ENCODE peak calls at places on chromosome 3, in eight cellular contexts. L is right lobe of liver, M is GM12865, X is psoas muscle, B is heart left ventricle, G is thyroid gland, J is dorsolateral prefrontal cortex, E is kidney. W is an unnamed sample.

GRCh38 chr3:115937054-115937453 is 313.7 kb downstream of the GAP43 start:
- DNase-seq in B (no peak), M (no peak), X (no peak), L (no peak), J (no peak), E (no peak), G (no peak), W (no peak)

GRCh38 chr3:165884518-165884917 is 47.3 kb upstream of the BCHE start:
- DNase-seq in L (no peak), X (no peak), J (no peak), G (no peak), E (no peak), M (no peak), B (no peak), W (no peak)

GRCh38 chr3:14416453-14416852 is 14.0 kb downstream of the SLC6A6 start:
- DNase-seq in J (no peak), X (no peak), B (no peak), E (no peak), G (no peak), L (no peak), M (no peak), W (no peak)

GRCh38 chr3:42501681-42502428 is 588 bp upstream of the VIPR1 start:
- DNase-seq in E (peak), B (peak), X (peak), J (no peak), G (peak), M (peak), L (peak), W (no peak)

GRCh38 chr3:23017800-23018199 is 185.3 kb upstream of the UBE2E2 start:
- DNase-seq in X (no peak), E (no peak), M (no peak), J (no peak), L (no peak), B (no peak), G (no peak), W (no peak)

GRCh38 chr3:122021037-122021436 is 1.0 kb downstream of the ILDR1 start:
- DNase-seq in X (no peak), L (no peak), M (no peak), B (no peak), G (no peak), J (no peak), E (no peak), W (no peak)

GRCh38 chr3:45528429-45528828 is 66.1 kb upstream of the LIMD1 start:
- DNase-seq in G (no peak), L (no peak), M (no peak), J (no peak), E (no peak), B (no peak), X (no peak), W (no peak)

GRCh38 chr3:113354307-113354706 is 87.0 kb downstream of the CFAP44 start:
- DNase-seq in J (no peak), G (no peak), B (no peak), M (no peak), E (no peak), L (no peak), X (no peak), W (no peak)

GRCh38 chr3:172461530-172462138 is 13.4 kb upstream of the GHSR start:
- DNase-seq in L (no peak), B (no peak), J (no peak), M (peak), E (no peak), X (no peak), G (no peak), W (no peak)

GRCh38 chr3:111923095-111923771 is 55.6 kb upstream of the ABHD10 start:
- DNase-seq in X (no peak), L (no peak), M (no peak), J (no peak), G (no peak), B (no peak), E (no peak), W (no peak)

GRCh38 chr3:69669070-69669469 is 70.2 kb upstream of the MITF start:
- DNase-seq in X (no peak), J (no peak), L (no peak), G (no peak), E (no peak), B (no peak), M (no peak), W (no peak)

DNA sequence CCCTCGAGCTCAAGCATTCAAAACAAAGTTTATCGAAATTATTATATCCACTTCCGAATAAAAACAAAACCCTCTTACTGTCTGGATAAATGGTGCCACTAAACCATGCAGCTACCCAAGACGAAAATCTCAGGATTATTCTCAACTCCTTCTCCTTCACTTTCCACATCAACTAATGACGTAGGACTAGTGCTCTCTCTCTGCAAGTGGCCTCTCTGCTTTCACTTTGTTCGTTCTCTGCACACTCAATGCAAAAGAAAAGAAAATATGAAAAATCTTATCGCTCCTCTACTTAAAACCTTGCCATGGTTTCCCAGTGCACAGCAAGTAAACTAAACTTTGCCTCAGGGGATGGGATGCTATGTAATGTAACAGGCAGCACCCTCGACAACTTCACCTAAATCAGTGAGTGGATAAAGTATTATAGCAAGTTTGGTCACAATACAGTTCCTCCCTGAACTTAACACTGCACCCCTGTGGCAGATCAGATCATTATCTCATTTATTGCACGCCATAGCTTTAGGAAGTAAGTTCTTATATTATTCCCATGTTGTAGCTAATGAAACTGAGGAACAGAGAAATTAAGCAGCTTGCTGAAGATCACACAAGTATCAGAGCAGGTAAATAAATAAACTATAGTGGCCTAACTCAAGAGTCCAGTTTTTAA is 262.7 kb upstream of the GADL1 start:
- DNase-seq in J (no peak), X (no peak), L (no peak), B (no peak), G (no peak), M (peak), E (no peak), W (no peak)
- TF ChIP-seq CTCF in J (no peak), X (no peak), L (no peak), B (no peak), G (no peak), M (no peak), E (no peak), W (no peak)

GRCh38 chr3:160566499-160566898 is 1.1 kb upstream of the KPNA4 start:
- DNase-seq in J (no peak), L (no peak), M (no peak), B (no peak), G (no peak), X (no peak), E (no peak), W (no peak)
- H3K4me3 ChIP-seq in J (peak), L (peak), M (peak), B (peak), G (peak), X (peak), E (peak), W (peak)

DNA sequence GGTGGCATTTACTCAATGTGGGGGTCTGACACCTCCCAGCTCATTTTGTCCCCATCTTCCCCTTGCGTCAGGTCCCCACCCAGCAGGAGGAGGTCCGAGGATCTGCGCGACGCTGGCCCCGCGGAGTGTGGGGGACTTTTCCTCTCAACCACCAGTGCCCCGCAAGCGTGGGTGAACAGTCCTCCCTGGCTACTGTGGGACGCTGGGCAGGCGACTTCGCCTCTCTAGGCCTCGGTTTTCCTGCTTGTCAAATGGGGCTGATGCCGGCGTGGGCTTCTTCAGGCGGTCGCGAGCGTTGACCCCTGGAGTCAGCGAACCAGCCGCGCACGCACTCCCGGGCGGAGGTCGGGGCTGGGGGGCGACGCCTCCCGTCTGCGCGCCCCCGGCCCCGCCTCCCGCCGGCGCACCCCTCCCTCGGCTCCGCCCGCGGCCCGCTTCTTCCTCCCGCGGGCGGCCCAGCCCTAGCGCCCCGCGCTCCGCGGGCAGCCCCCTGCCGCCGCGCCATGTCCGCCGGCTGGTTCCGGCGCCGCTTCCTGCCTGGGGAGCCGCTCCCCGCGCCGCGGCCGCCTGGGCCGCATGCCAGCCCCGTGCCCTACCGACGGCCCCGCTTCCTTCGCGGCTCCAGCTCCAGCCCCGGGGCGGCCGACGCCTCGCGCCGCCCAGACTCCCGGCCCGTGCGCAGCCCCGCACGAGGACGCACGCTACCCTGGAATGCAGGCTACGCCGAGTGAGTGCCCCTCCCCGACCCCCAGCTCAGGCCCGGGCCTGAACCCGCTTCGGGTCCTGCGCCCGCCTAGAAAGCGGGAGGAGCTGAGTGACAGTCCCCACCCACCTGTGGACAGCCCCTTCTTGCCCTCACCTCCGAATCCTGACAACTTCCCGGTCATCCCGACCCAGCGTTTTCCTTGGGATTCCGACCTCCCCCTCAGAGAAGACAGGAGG is at the start of gene PPM1M:
- DNase-seq in L (peak), J (peak), E (peak), G (peak), X (peak), B (no peak), M (peak), W (no peak)
- TF ChIP-seq CTCF in L (no peak), J (no peak), E (no peak), G (no peak), X (no peak), B (no peak), M (no peak), W (no peak)

GRCh38 chr3:179957264-179957845 is 79.4 kb downstream of the PEX5L start:
- DNase-seq in B (no peak), E (no peak), G (no peak), X (no peak), J (no peak), L (no peak), M (peak), W (no peak)

GRCh38 chr3:179956416-179956830 is 80.3 kb downstream of the PEX5L start:
- DNase-seq in J (no peak), M (peak), X (no peak), L (no peak), E (no peak), G (no peak), B (no peak), W (no peak)

GRCh38 chr3:179955798-179956197 is 80.9 kb downstream of the PEX5L start:
- DNase-seq in X (no peak), G (no peak), B (no peak), J (no peak), M (no peak), E (no peak), L (no peak), W (no peak)

GRCh38 chr3:179958759-179959158 is 78.0 kb downstream of the PEX5L start:
- DNase-seq in M (no peak), X (no peak), L (no peak), B (no peak), G (no peak), J (no peak), E (no peak), W (no peak)

GRCh38 chr3:179958143-179958542 is 78.6 kb downstream of the PEX5L start:
- DNase-seq in J (no peak), B (no peak), M (no peak), L (no peak), G (no peak), E (no peak), X (no peak), W (no peak)
- H3K4me3 ChIP-seq in J (no peak), B (no peak), M (no peak), L (no peak), G (no peak), E (no peak), X (no peak), W (no peak)

GRCh38 chr3:179771797-179772196 is 119.0 kb downstream of the USP13 start:
- DNase-seq in E (no peak), J (no peak), L (no peak), B (no peak), M (no peak), G (no peak), X (no peak), W (no peak)
- TF ChIP-seq CTCF in E (no peak), J (no peak), L (no peak), B (no peak), M (no peak), G (no peak), X (no peak), W (no peak)

GRCh38 chr3:66415867-66416428 is 84.9 kb downstream of the LRIG1 start:
- DNase-seq in B (no peak), E (no peak), L (no peak), M (no peak), X (no peak), G (no peak), J (no peak), W (no peak)
- H3K4me3 ChIP-seq in B (no peak), E (no peak), L (no peak), M (no peak), X (no peak), G (no peak), J (no peak), W (no peak)